ENCODE peak calls at places on chromosomes 13 and 19, in six cellular contexts. O is activated effector memory CD4-positive, alpha-beta T cell treated with anti-CD3 and anti-CD28 coated beads, Interleukin-2, amount 50 U/mL, for 16 hours; U is right cardiac atrium; P is left cardiac atrium; L is activated CD4-positive, CD25-positive, alpha-beta regulatory T cell; S is BE2C. G is an unnamed sample.
A peak's percentile ranks its signal among the peaks of the same experiment; 100 is the strongest.

GRCh38 chr13:111534646-111535461 is 214.4 kb downstream of the TEX29 start:
- DNase-seq in O (no peak), U (no peak), P (no peak), L (no peak), S (no peak), G (no peak)

GRCh38 chr13:45626731-45627374 is 11.3 kb upstream of the ERICH6B start:
- DNase-seq in O (no peak), U (no peak), P (no peak), L (no peak), S (no peak), G (no peak)

GRCh38 chr13:95267662-95268369 is 33.4 kb downstream of the ABCC4 start:
- DNase-seq in O (no peak), U (peak; percentile 59), P (no peak), L (no peak), S (peak; percentile 77), G (no peak)

GRCh38 chr13:90105881-90106496 is 1241.5 kb upstream of the MIR17HG start:
- DNase-seq in O (no peak), U (no peak), P (no peak), L (no peak), S (no peak), G (no peak)

GRCh38 chr19:27674701-27675100 is 1538.2 kb downstream of the UQCRFS1 start:
- DNase-seq in O (no peak), U (no peak), P (no peak), L (no peak), S (no peak), G (no peak)

GRCh38 chr19:19615086-19615485 is 3.4 kb downstream of the PBX4 start:
- DNase-seq in O (peak; percentile 74), U (no peak), P (no peak), L (no peak), S (no peak), G (no peak)

GRCh38 chr13:111183959-111184684 is 69.0 kb downstream of the ARHGEF7 start:
- DNase-seq in O (no peak), U (peak; percentile 69), P (no peak), L (no peak), S (no peak), G (no peak)

GRCh38 chr19:43574424-43575155 is 737 bp downstream of the XRCC1 start:
- DNase-seq in O (no peak), U (peak; percentile 52), P (no peak), L (no peak), S (no peak), G (no peak)

GRCh38 chr13:103354189-103354588 is 288.0 kb upstream of the SLC10A2 start:
- DNase-seq in O (no peak), U (no peak), P (no peak), L (no peak), S (peak; percentile 61), G (no peak)

GRCh38 chr19:38060346-38060745 is 153.3 kb downstream of the SIPA1L3 start:
- DNase-seq in O (no peak), U (no peak), P (no peak), L (no peak), S (no peak), G (no peak)

GRCh38 chr19:18392417-18392816 is 5.0 kb downstream of the LRRC25 start:
- DNase-seq in O (no peak), U (peak; percentile 75), P (peak; percentile 60), L (no peak), S (no peak), G (no peak)

GRCh38 chr13:51636349-51636890 is 52.2 kb downstream of the WDFY2 start:
- DNase-seq in O (no peak), U (no peak), P (no peak), L (no peak), S (no peak), G (no peak)

GRCh38 chr13:103101902-103102301 is 35.7 kb upstream of the SLC10A2 start:
- DNase-seq in O (no peak), U (no peak), P (no peak), L (no peak), S (no peak), G (no peak)

GRCh38 chr19:42175952-42176648 is 41.4 kb downstream of the DEDD2 start:
- DNase-seq in O (no peak), U (no peak), P (no peak), L (no peak), S (peak; percentile 47), G (peak; percentile 68)

GRCh38 chr19:1365306-1365963 is 18.3 kb upstream of the NDUFS7 start:
- DNase-seq in O (no peak), U (peak; percentile 13), P (no peak), L (no peak), S (no peak), G (no peak)

GRCh38 chr13:112916296-112916695 is 52.7 kb upstream of the MCF2L start:
- DNase-seq in O (no peak), U (no peak), P (no peak), L (no peak), S (no peak), G (no peak)